ENCODE peak calls at places on chromosomes 13 and 19, in six cellular contexts. One of them, this sample, is unnamed.

GRCh38 chr13:75704194-75704941 is 68.2 kb downstream of the LMO7 start:
- DNase-seq in omental fat pad: no peak
- DNase-seq in fibroblast of pulmonary artery: peak
- DNase-seq in AG09319: no peak
- DNase-seq in choroid plexus epithelial cell: peak
- DNase-seq in dorsolateral prefrontal cortex: no peak
- DNase-seq in this sample: no peak

GRCh38 chr19:49488046-49488862 is 846 bp downstream of the RPL13A start:
- DNase-seq in dorsolateral prefrontal cortex: no peak
- DNase-seq in choroid plexus epithelial cell: no peak
- DNase-seq in fibroblast of pulmonary artery: no peak
- DNase-seq in AG09319: no peak
- DNase-seq in omental fat pad: no peak
- DNase-seq in this sample: no peak

GRCh38 chr19:11649941-11650340 is 52.7 kb downstream of the ZNF627 start:
- DNase-seq in fibroblast of pulmonary artery: no peak
- DNase-seq in choroid plexus epithelial cell: no peak
- DNase-seq in AG09319: no peak
- DNase-seq in omental fat pad: no peak
- DNase-seq in dorsolateral prefrontal cortex: no peak
- DNase-seq in this sample: no peak

GRCh38 chr19:40613669-40614594 is 12.8 kb downstream of the LTBP4 start:
- DNase-seq in choroid plexus epithelial cell: peak
- DNase-seq in omental fat pad: no peak
- DNase-seq in fibroblast of pulmonary artery: peak
- DNase-seq in dorsolateral prefrontal cortex: no peak
- DNase-seq in AG09319: no peak
- DNase-seq in this sample: peak

GRCh38 chr19:50703915-50704548 is 15.6 kb downstream of the SHANK1 start:
- DNase-seq in choroid plexus epithelial cell: no peak
- DNase-seq in fibroblast of pulmonary artery: no peak
- DNase-seq in dorsolateral prefrontal cortex: no peak
- DNase-seq in AG09319: no peak
- DNase-seq in omental fat pad: no peak
- DNase-seq in this sample: no peak

GRCh38 chr13:44011036-44011435 is 131.3 kb downstream of the LACC1 start:
- DNase-seq in AG09319: no peak
- DNase-seq in fibroblast of pulmonary artery: no peak
- DNase-seq in dorsolateral prefrontal cortex: no peak
- DNase-seq in choroid plexus epithelial cell: peak
- DNase-seq in omental fat pad: no peak
- DNase-seq in this sample: no peak

GRCh38 chr13:60620611-60621395 is 223.8 kb downstream of the TDRD3 start:
- DNase-seq in choroid plexus epithelial cell: peak
- DNase-seq in AG09319: no peak
- DNase-seq in fibroblast of pulmonary artery: no peak
- DNase-seq in omental fat pad: no peak
- DNase-seq in dorsolateral prefrontal cortex: no peak
- DNase-seq in this sample: no peak

GRCh38 chr13:25912961-25913360 is 138.9 kb downstream of the SHISA2 start:
- DNase-seq in omental fat pad: no peak
- DNase-seq in AG09319: no peak
- DNase-seq in choroid plexus epithelial cell: no peak
- DNase-seq in dorsolateral prefrontal cortex: no peak
- DNase-seq in fibroblast of pulmonary artery: no peak
- DNase-seq in this sample: no peak

GRCh38 chr13:95643471-95643813 is 1.1 kb downstream of the DZIP1 start:
- DNase-seq in choroid plexus epithelial cell: peak
- DNase-seq in omental fat pad: no peak
- DNase-seq in AG09319: no peak
- DNase-seq in fibroblast of pulmonary artery: peak
- DNase-seq in dorsolateral prefrontal cortex: no peak
- DNase-seq in this sample: no peak

GRCh38 chr13:40026174-40026585 is 370.7 kb downstream of the COG6 start:
- DNase-seq in choroid plexus epithelial cell: peak
- DNase-seq in fibroblast of pulmonary artery: no peak
- DNase-seq in AG09319: no peak
- DNase-seq in dorsolateral prefrontal cortex: no peak
- DNase-seq in omental fat pad: no peak
- DNase-seq in this sample: no peak

GRCh38 chr13:40434516-40435397 is 231.7 kb downstream of the FOXO1 start:
- DNase-seq in AG09319: no peak
- DNase-seq in omental fat pad: no peak
- DNase-seq in fibroblast of pulmonary artery: no peak
- DNase-seq in choroid plexus epithelial cell: no peak
- DNase-seq in dorsolateral prefrontal cortex: no peak
- DNase-seq in this sample: no peak

GRCh38 chr19:43132696-43133095 is 50.2 kb upstream of the PSG2 start:
- DNase-seq in AG09319: no peak
- DNase-seq in dorsolateral prefrontal cortex: no peak
- DNase-seq in omental fat pad: no peak
- DNase-seq in choroid plexus epithelial cell: no peak
- DNase-seq in fibroblast of pulmonary artery: no peak
- DNase-seq in this sample: no peak

GRCh38 chr13:76622336-76623045 is 263.7 kb downstream of the KCTD12 start:
- DNase-seq in dorsolateral prefrontal cortex: no peak
- DNase-seq in fibroblast of pulmonary artery: peak
- DNase-seq in omental fat pad: no peak
- DNase-seq in choroid plexus epithelial cell: peak
- DNase-seq in AG09319: no peak
- DNase-seq in this sample: no peak

GRCh38 chr13:77000475-77000874 is 8.6 kb downstream of the CLN5 start:
- DNase-seq in AG09319: no peak
- DNase-seq in omental fat pad: no peak
- DNase-seq in fibroblast of pulmonary artery: peak
- DNase-seq in choroid plexus epithelial cell: no peak
- DNase-seq in dorsolateral prefrontal cortex: no peak
- DNase-seq in this sample: no peak

GRCh38 chr19:54573330-54573872 is at the start of gene LILRA2:
- DNase-seq in AG09319: no peak
- DNase-seq in dorsolateral prefrontal cortex: no peak
- DNase-seq in fibroblast of pulmonary artery: no peak
- DNase-seq in omental fat pad: no peak
- DNase-seq in choroid plexus epithelial cell: no peak
- DNase-seq in this sample: no peak

GRCh38 chr13:20348018-20348417 is 115.9 kb upstream of the GJB6 start:
- DNase-seq in dorsolateral prefrontal cortex: no peak
- DNase-seq in fibroblast of pulmonary artery: no peak
- DNase-seq in omental fat pad: no peak
- DNase-seq in AG09319: no peak
- DNase-seq in choroid plexus epithelial cell: no peak
- DNase-seq in this sample: no peak

GRCh38 chr13:22121340-22121739 is 450.5 kb downstream of the FGF9 start:
- DNase-seq in dorsolateral prefrontal cortex: no peak
- DNase-seq in choroid plexus epithelial cell: no peak
- DNase-seq in omental fat pad: no peak
- DNase-seq in fibroblast of pulmonary artery: no peak
- DNase-seq in AG09319: no peak
- DNase-seq in this sample: no peak

GRCh38 chr13:33276581-33276980 is 9.0 kb downstream of the STARD13 start:
- DNase-seq in omental fat pad: no peak
- DNase-seq in dorsolateral prefrontal cortex: no peak
- DNase-seq in choroid plexus epithelial cell: peak
- DNase-seq in AG09319: no peak
- DNase-seq in fibroblast of pulmonary artery: peak
- DNase-seq in this sample: no peak

GRCh38 chr13:48028066-48028465 is 9.5 kb upstream of the NUDT15 start:
- DNase-seq in dorsolateral prefrontal cortex: no peak
- DNase-seq in AG09319: no peak
- DNase-seq in fibroblast of pulmonary artery: no peak
- DNase-seq in omental fat pad: no peak
- DNase-seq in choroid plexus epithelial cell: no peak
- DNase-seq in this sample: no peak

GRCh38 chr19:17170538-17171297 is 44.4 kb upstream of the USE1 start:
- DNase-seq in fibroblast of pulmonary artery: no peak
- DNase-seq in omental fat pad: no peak
- DNase-seq in choroid plexus epithelial cell: peak
- DNase-seq in dorsolateral prefrontal cortex: no peak
- DNase-seq in AG09319: no peak
- DNase-seq in this sample: no peak

GRCh38 chr19:35249146-35249847 is 495 bp downstream of the LSR start:
- DNase-seq in omental fat pad: no peak
- DNase-seq in choroid plexus epithelial cell: no peak
- DNase-seq in AG09319: no peak
- DNase-seq in dorsolateral prefrontal cortex: no peak
- DNase-seq in fibroblast of pulmonary artery: no peak
- DNase-seq in this sample: no peak

GRCh38 chr13:59721889-59722579 is 441.7 kb downstream of the DIAPH3 start:
- DNase-seq in dorsolateral prefrontal cortex: no peak
- DNase-seq in fibroblast of pulmonary artery: no peak
- DNase-seq in AG09319: no peak
- DNase-seq in omental fat pad: no peak
- DNase-seq in choroid plexus epithelial cell: peak
- DNase-seq in this sample: no peak

GRCh38 chr19:610071-610800 is 20.6 kb downstream of the HCN2 start:
- DNase-seq in dorsolateral prefrontal cortex: no peak
- DNase-seq in AG09319: no peak
- DNase-seq in omental fat pad: no peak
- DNase-seq in fibroblast of pulmonary artery: no peak
- DNase-seq in choroid plexus epithelial cell: peak
- DNase-seq in this sample: no peak

GRCh38 chr19:47699360-47699917 is 13.8 kb upstream of the EHD2 start:
- DNase-seq in dorsolateral prefrontal cortex: no peak
- DNase-seq in AG09319: no peak
- DNase-seq in choroid plexus epithelial cell: peak
- DNase-seq in fibroblast of pulmonary artery: peak
- DNase-seq in omental fat pad: no peak
- DNase-seq in this sample: no peak

GRCh38 chr19:10568826-10569651 is at the start of gene CDKN2D:
- DNase-seq in choroid plexus epithelial cell: peak
- DNase-seq in fibroblast of pulmonary artery: peak
- DNase-seq in AG09319: peak
- DNase-seq in omental fat pad: peak
- DNase-seq in dorsolateral prefrontal cortex: peak
- DNase-seq in this sample: peak
- TF ChIP-seq CTCF in choroid plexus epithelial cell: no peak
- TF ChIP-seq CTCF in fibroblast of pulmonary artery: no peak
- TF ChIP-seq CTCF in AG09319: no peak
- TF ChIP-seq CTCF in omental fat pad: no peak
- TF ChIP-seq CTCF in dorsolateral prefrontal cortex: peak
- TF ChIP-seq CTCF in this sample: peak

GRCh38 chr19:38736413-38737280 is 7.6 kb downstream of the CAPN12 start:
- DNase-seq in dorsolateral prefrontal cortex: no peak
- DNase-seq in choroid plexus epithelial cell: peak
- DNase-seq in AG09319: no peak
- DNase-seq in fibroblast of pulmonary artery: no peak
- DNase-seq in omental fat pad: no peak
- DNase-seq in this sample: no peak

GRCh38 chr19:38737297-38737865 is 6.9 kb downstream of the CAPN12 start:
- DNase-seq in choroid plexus epithelial cell: no peak
- DNase-seq in AG09319: no peak
- DNase-seq in dorsolateral prefrontal cortex: no peak
- DNase-seq in fibroblast of pulmonary artery: no peak
- DNase-seq in omental fat pad: no peak
- DNase-seq in this sample: no peak

GRCh38 chr19:38735257-38735686 is 9.0 kb downstream of the CAPN12 start:
- DNase-seq in choroid plexus epithelial cell: no peak
- DNase-seq in dorsolateral prefrontal cortex: no peak
- DNase-seq in omental fat pad: no peak
- DNase-seq in AG09319: no peak
- DNase-seq in fibroblast of pulmonary artery: no peak
- DNase-seq in this sample: no peak

GRCh38 chr19:38734426-38735256 is 9.6 kb downstream of the CAPN12 start:
- DNase-seq in AG09319: no peak
- DNase-seq in choroid plexus epithelial cell: peak
- DNase-seq in dorsolateral prefrontal cortex: no peak
- DNase-seq in fibroblast of pulmonary artery: no peak
- DNase-seq in omental fat pad: no peak
- DNase-seq in this sample: no peak

GRCh38 chr19:38736036-38736412 is 8.2 kb downstream of the CAPN12 start:
- DNase-seq in fibroblast of pulmonary artery: no peak
- DNase-seq in dorsolateral prefrontal cortex: no peak
- DNase-seq in choroid plexus epithelial cell: no peak
- DNase-seq in omental fat pad: no peak
- DNase-seq in AG09319: no peak
- DNase-seq in this sample: no peak
- TF ChIP-seq CTCF in fibroblast of pulmonary artery: no peak
- TF ChIP-seq CTCF in dorsolateral prefrontal cortex: no peak
- TF ChIP-seq CTCF in choroid plexus epithelial cell: no peak
- TF ChIP-seq CTCF in omental fat pad: no peak
- TF ChIP-seq CTCF in AG09319: no peak
- TF ChIP-seq CTCF in this sample: no peak

GRCh38 chr13:27713767-27714166 is 78.5 kb upstream of the GSX1 start:
- DNase-seq in omental fat pad: no peak
- DNase-seq in dorsolateral prefrontal cortex: no peak
- DNase-seq in choroid plexus epithelial cell: no peak
- DNase-seq in AG09319: no peak
- DNase-seq in fibroblast of pulmonary artery: no peak
- DNase-seq in this sample: no peak

GRCh38 chr13:27709779-27710178 is 82.5 kb upstream of the GSX1 start:
- DNase-seq in omental fat pad: no peak
- DNase-seq in AG09319: no peak
- DNase-seq in dorsolateral prefrontal cortex: no peak
- DNase-seq in choroid plexus epithelial cell: no peak
- DNase-seq in fibroblast of pulmonary artery: no peak
- DNase-seq in this sample: no peak

GRCh38 chr13:27708325-27708724 is 84.0 kb upstream of the GSX1 start:
- DNase-seq in AG09319: no peak
- DNase-seq in dorsolateral prefrontal cortex: no peak
- DNase-seq in fibroblast of pulmonary artery: no peak
- DNase-seq in choroid plexus epithelial cell: no peak
- DNase-seq in omental fat pad: no peak
- DNase-seq in this sample: no peak

GRCh38 chr13:27712421-27712820 is 79.9 kb upstream of the GSX1 start:
- DNase-seq in AG09319: no peak
- DNase-seq in omental fat pad: no peak
- DNase-seq in choroid plexus epithelial cell: peak
- DNase-seq in fibroblast of pulmonary artery: peak
- DNase-seq in dorsolateral prefrontal cortex: no peak
- DNase-seq in this sample: no peak
- TF ChIP-seq CTCF in AG09319: peak
- TF ChIP-seq CTCF in omental fat pad: no peak
- TF ChIP-seq CTCF in choroid plexus epithelial cell: peak
- TF ChIP-seq CTCF in fibroblast of pulmonary artery: peak
- TF ChIP-seq CTCF in dorsolateral prefrontal cortex: no peak
- TF ChIP-seq CTCF in this sample: no peak

GRCh38 chr13:110108348-110109139 is 198.4 kb downstream of the COL4A1 start:
- DNase-seq in AG09319: peak
- DNase-seq in choroid plexus epithelial cell: peak
- DNase-seq in dorsolateral prefrontal cortex: peak
- DNase-seq in omental fat pad: no peak
- DNase-seq in fibroblast of pulmonary artery: peak
- DNase-seq in this sample: peak

GRCh38 chr13:110106726-110107125 is 200.2 kb downstream of the COL4A1 start:
- DNase-seq in fibroblast of pulmonary artery: peak
- DNase-seq in omental fat pad: no peak
- DNase-seq in AG09319: peak
- DNase-seq in dorsolateral prefrontal cortex: no peak
- DNase-seq in choroid plexus epithelial cell: no peak
- DNase-seq in this sample: no peak

GRCh38 chr13:110109140-110109783 is 197.7 kb downstream of the COL4A1 start:
- DNase-seq in fibroblast of pulmonary artery: no peak
- DNase-seq in choroid plexus epithelial cell: no peak
- DNase-seq in omental fat pad: no peak
- DNase-seq in dorsolateral prefrontal cortex: no peak
- DNase-seq in AG09319: no peak
- DNase-seq in this sample: no peak

GRCh38 chr13:110109910-110110309 is 197.0 kb downstream of the COL4A1 start:
- DNase-seq in AG09319: peak
- DNase-seq in omental fat pad: no peak
- DNase-seq in fibroblast of pulmonary artery: peak
- DNase-seq in choroid plexus epithelial cell: peak
- DNase-seq in dorsolateral prefrontal cortex: no peak
- DNase-seq in this sample: no peak

GRCh38 chr13:110107568-110108347 is 199.2 kb downstream of the COL4A1 start:
- DNase-seq in dorsolateral prefrontal cortex: no peak
- DNase-seq in fibroblast of pulmonary artery: no peak
- DNase-seq in choroid plexus epithelial cell: peak
- DNase-seq in AG09319: no peak
- DNase-seq in omental fat pad: no peak
- DNase-seq in this sample: no peak
- TF ChIP-seq CTCF in dorsolateral prefrontal cortex: no peak
- TF ChIP-seq CTCF in fibroblast of pulmonary artery: peak
- TF ChIP-seq CTCF in choroid plexus epithelial cell: peak
- TF ChIP-seq CTCF in AG09319: no peak
- TF ChIP-seq CTCF in omental fat pad: no peak
- TF ChIP-seq CTCF in this sample: no peak